ENCODE peak calls at places on chromosome 22, in six cellular contexts. One of them, this sample, is unnamed.

GRCh38 chr22:45224331-45224730 is 16.4 kb downstream of the KIAA0930 start:
- DNase-seq in RPMI8226: no peak
- DNase-seq in activated CD4-positive, alpha-beta T cell treated with anti-CD3 and anti-CD28 coated beads, Interleukin-2, amount 50 U/mL, for 24 hours: no peak
- DNase-seq in NCI-H2081: no peak
- DNase-seq in AG08396: no peak
- DNase-seq in RWPE1: no peak
- DNase-seq in this sample: no peak

GRCh38 chr22:27846910-27847309 is 45.4 kb upstream of the MN1 start:
- DNase-seq in RPMI8226: no peak
- DNase-seq in activated CD4-positive, alpha-beta T cell treated with anti-CD3 and anti-CD28 coated beads, Interleukin-2, amount 50 U/mL, for 24 hours: no peak
- DNase-seq in NCI-H2081: no peak
- DNase-seq in AG08396: no peak
- DNase-seq in RWPE1: no peak
- DNase-seq in this sample: no peak

GRCh38 chr22:41022470-41023298 is 69.7 kb upstream of the EP300 start:
- DNase-seq in RPMI8226: peak
- DNase-seq in activated CD4-positive, alpha-beta T cell treated with anti-CD3 and anti-CD28 coated beads, Interleukin-2, amount 50 U/mL, for 24 hours: peak
- DNase-seq in NCI-H2081: peak
- DNase-seq in AG08396: peak
- DNase-seq in RWPE1: peak
- DNase-seq in this sample: peak

GRCh38 chr22:38317237-38317994 is at the start of gene CSNK1E:
- DNase-seq in RPMI8226: peak
- DNase-seq in activated CD4-positive, alpha-beta T cell treated with anti-CD3 and anti-CD28 coated beads, Interleukin-2, amount 50 U/mL, for 24 hours: peak
- DNase-seq in NCI-H2081: peak
- DNase-seq in AG08396: peak
- DNase-seq in RWPE1: peak
- DNase-seq in this sample: no peak

GRCh38 chr22:31440681-31441080 is 41.3 kb downstream of the DRG1 start:
- DNase-seq in RPMI8226: no peak
- DNase-seq in activated CD4-positive, alpha-beta T cell treated with anti-CD3 and anti-CD28 coated beads, Interleukin-2, amount 50 U/mL, for 24 hours: no peak
- DNase-seq in NCI-H2081: no peak
- DNase-seq in AG08396: no peak
- DNase-seq in RWPE1: no peak
- DNase-seq in this sample: no peak

GRCh38 chr22:37633082-37633692 is 6.3 kb upstream of the SH3BP1 start:
- DNase-seq in RPMI8226: no peak
- DNase-seq in activated CD4-positive, alpha-beta T cell treated with anti-CD3 and anti-CD28 coated beads, Interleukin-2, amount 50 U/mL, for 24 hours: no peak
- DNase-seq in NCI-H2081: no peak
- DNase-seq in AG08396: no peak
- DNase-seq in RWPE1: no peak
- DNase-seq in this sample: no peak

GRCh38 chr22:39502109-39502788 is at the start of gene MIEF1:
- DNase-seq in RPMI8226: peak
- DNase-seq in activated CD4-positive, alpha-beta T cell treated with anti-CD3 and anti-CD28 coated beads, Interleukin-2, amount 50 U/mL, for 24 hours: peak
- DNase-seq in NCI-H2081: peak
- DNase-seq in AG08396: peak
- DNase-seq in RWPE1: peak
- DNase-seq in this sample: peak

GRCh38 chr22:49670610-49671330 is 156.9 kb downstream of the BRD1 start:
- DNase-seq in RPMI8226: no peak
- DNase-seq in activated CD4-positive, alpha-beta T cell treated with anti-CD3 and anti-CD28 coated beads, Interleukin-2, amount 50 U/mL, for 24 hours: no peak
- DNase-seq in NCI-H2081: no peak
- DNase-seq in AG08396: no peak
- DNase-seq in RWPE1: no peak
- DNase-seq in this sample: no peak